ENCODE peak calls at places on chromosome 22, in five cellular contexts. One of them, this sample, is unnamed.

GRCh38 chr22:30609260-30610185 is 2.5 kb downstream of the TCN2 start:
- DNase-seq in effector memory CD4-positive, alpha-beta T cell: no peak
- DNase-seq in adipocyte: peak; percentile 84
- DNase-seq in K562: peak; percentile 81
- DNase-seq in body of pancreas: no peak
- DNase-seq in this sample: no peak

GRCh38 chr22:27348634-27349033 is 452.9 kb downstream of the MN1 start:
- DNase-seq in effector memory CD4-positive, alpha-beta T cell: no peak
- DNase-seq in adipocyte: peak; percentile 74
- DNase-seq in K562: no peak
- DNase-seq in body of pancreas: peak; percentile 34
- DNase-seq in this sample: no peak

GRCh38 chr22:33051960-33052839 is 6.0 kb downstream of the SYN3 start:
- DNase-seq in effector memory CD4-positive, alpha-beta T cell: no peak
- DNase-seq in adipocyte: no peak
- DNase-seq in K562: no peak
- DNase-seq in body of pancreas: no peak
- DNase-seq in this sample: no peak

GRCh38 chr22:47205081-47205491 is 442.6 kb downstream of the TBC1D22A start:
- DNase-seq in effector memory CD4-positive, alpha-beta T cell: no peak
- DNase-seq in adipocyte: no peak
- DNase-seq in K562: no peak
- DNase-seq in body of pancreas: peak; percentile 6
- DNase-seq in this sample: no peak

GRCh38 chr22:41523464-41524221 is 20.6 kb downstream of the POLR3H start:
- DNase-seq in effector memory CD4-positive, alpha-beta T cell: no peak
- DNase-seq in adipocyte: peak; percentile 44
- DNase-seq in K562: peak; percentile 64
- DNase-seq in body of pancreas: no peak
- DNase-seq in this sample: no peak

GRCh38 chr22:25472382-25472781 is 92.1 kb upstream of the GRK3 start:
- DNase-seq in effector memory CD4-positive, alpha-beta T cell: no peak
- DNase-seq in adipocyte: no peak
- DNase-seq in K562: no peak
- DNase-seq in body of pancreas: no peak
- DNase-seq in this sample: no peak

GRCh38 chr22:26234267-26234666 is 65.0 kb downstream of the SEZ6L start:
- DNase-seq in effector memory CD4-positive, alpha-beta T cell: no peak
- DNase-seq in adipocyte: no peak
- DNase-seq in K562: no peak
- DNase-seq in body of pancreas: no peak
- DNase-seq in this sample: no peak

GRCh38 chr22:41481925-41482318 is 13.0 kb downstream of the ACO2 start:
- DNase-seq in effector memory CD4-positive, alpha-beta T cell: no peak
- DNase-seq in adipocyte: no peak
- DNase-seq in K562: no peak
- DNase-seq in body of pancreas: no peak
- DNase-seq in this sample: no peak

GRCh38 chr22:45640291-45640940 is 31.2 kb upstream of the ATXN10 start:
- DNase-seq in effector memory CD4-positive, alpha-beta T cell: no peak
- DNase-seq in adipocyte: no peak
- DNase-seq in K562: no peak
- DNase-seq in body of pancreas: no peak
- DNase-seq in this sample: no peak

GRCh38 chr22:46738961-46739870 is 1.2 kb upstream of the CERK start:
- DNase-seq in effector memory CD4-positive, alpha-beta T cell: peak; percentile 66
- DNase-seq in adipocyte: peak; percentile 54
- DNase-seq in K562: no peak
- DNase-seq in body of pancreas: peak; percentile 59
- DNase-seq in this sample: peak; percentile 65

GRCh38 chr22:48140261-48140660 is 1377.8 kb downstream of the TBC1D22A start:
- DNase-seq in effector memory CD4-positive, alpha-beta T cell: no peak
- DNase-seq in adipocyte: no peak
- DNase-seq in K562: no peak
- DNase-seq in body of pancreas: no peak
- DNase-seq in this sample: no peak

GRCh38 chr22:24553597-24554315 is 1.2 kb downstream of the GUCD1 start:
- DNase-seq in effector memory CD4-positive, alpha-beta T cell: no peak
- DNase-seq in adipocyte: peak; percentile 55
- DNase-seq in K562: no peak
- DNase-seq in body of pancreas: no peak
- DNase-seq in this sample: peak; percentile 6

GRCh38 chr22:27110985-27111451 is 453.6 kb downstream of the MIAT start:
- DNase-seq in effector memory CD4-positive, alpha-beta T cell: no peak
- DNase-seq in adipocyte: no peak
- DNase-seq in K562: no peak
- DNase-seq in body of pancreas: no peak
- DNase-seq in this sample: no peak

GRCh38 chr22:28441720-28442263 is 237.8 kb downstream of the TTC28 start:
- DNase-seq in effector memory CD4-positive, alpha-beta T cell: no peak
- DNase-seq in adipocyte: peak; percentile 44
- DNase-seq in K562: no peak
- DNase-seq in body of pancreas: peak; percentile 21
- DNase-seq in this sample: no peak
- H3K4me3 ChIP-seq in effector memory CD4-positive, alpha-beta T cell: peak overlapping the region; percentile 37
- H3K4me3 ChIP-seq in adipocyte: peak overlapping the region; percentile 85
- H3K4me3 ChIP-seq in K562: peak overlapping the region; percentile 30
- H3K4me3 ChIP-seq in body of pancreas: peak overlapping the region; percentile 6
- H3K4me3 ChIP-seq in this sample: peak overlapping the region; percentile 70

GRCh38 chr22:42879371-42880021 is 22.4 kb upstream of the ARFGAP3 start:
- DNase-seq in effector memory CD4-positive, alpha-beta T cell: no peak
- DNase-seq in adipocyte: no peak
- DNase-seq in K562: no peak
- DNase-seq in body of pancreas: no peak
- DNase-seq in this sample: no peak
- H3K36me3 ChIP-seq in effector memory CD4-positive, alpha-beta T cell: peaks cover 73% of the 10 kb centered on the region
- H3K36me3 ChIP-seq in adipocyte: peaks cover 86% of the 10 kb centered on the region
- H3K36me3 ChIP-seq in K562: peaks cover 53% of the 10 kb centered on the region
- H3K36me3 ChIP-seq in body of pancreas: peaks cover 16% of the 10 kb centered on the region
- H3K36me3 ChIP-seq in this sample: peaks cover 9% of the 10 kb centered on the region

GRCh38 chr22:50016988-50017700 is 4.6 kb upstream of the IL17REL start:
- DNase-seq in effector memory CD4-positive, alpha-beta T cell: no peak
- DNase-seq in adipocyte: no peak
- DNase-seq in K562: no peak
- DNase-seq in body of pancreas: no peak
- DNase-seq in this sample: no peak

GRCh38 chr22:50014655-50015401 is 2.3 kb upstream of the IL17REL start:
- DNase-seq in effector memory CD4-positive, alpha-beta T cell: no peak
- DNase-seq in adipocyte: peak; percentile 42
- DNase-seq in K562: peak; percentile 65
- DNase-seq in body of pancreas: no peak
- DNase-seq in this sample: no peak

GRCh38 chr22:50017701-50018224 is 5.2 kb upstream of the IL17REL start:
- DNase-seq in effector memory CD4-positive, alpha-beta T cell: no peak
- DNase-seq in adipocyte: no peak
- DNase-seq in K562: no peak
- DNase-seq in body of pancreas: no peak
- DNase-seq in this sample: peak; percentile 39

GRCh38 chr22:50015451-50016307 is 3.1 kb upstream of the IL17REL start:
- DNase-seq in effector memory CD4-positive, alpha-beta T cell: no peak
- DNase-seq in adipocyte: no peak
- DNase-seq in K562: no peak
- DNase-seq in body of pancreas: no peak
- DNase-seq in this sample: no peak

DNA sequence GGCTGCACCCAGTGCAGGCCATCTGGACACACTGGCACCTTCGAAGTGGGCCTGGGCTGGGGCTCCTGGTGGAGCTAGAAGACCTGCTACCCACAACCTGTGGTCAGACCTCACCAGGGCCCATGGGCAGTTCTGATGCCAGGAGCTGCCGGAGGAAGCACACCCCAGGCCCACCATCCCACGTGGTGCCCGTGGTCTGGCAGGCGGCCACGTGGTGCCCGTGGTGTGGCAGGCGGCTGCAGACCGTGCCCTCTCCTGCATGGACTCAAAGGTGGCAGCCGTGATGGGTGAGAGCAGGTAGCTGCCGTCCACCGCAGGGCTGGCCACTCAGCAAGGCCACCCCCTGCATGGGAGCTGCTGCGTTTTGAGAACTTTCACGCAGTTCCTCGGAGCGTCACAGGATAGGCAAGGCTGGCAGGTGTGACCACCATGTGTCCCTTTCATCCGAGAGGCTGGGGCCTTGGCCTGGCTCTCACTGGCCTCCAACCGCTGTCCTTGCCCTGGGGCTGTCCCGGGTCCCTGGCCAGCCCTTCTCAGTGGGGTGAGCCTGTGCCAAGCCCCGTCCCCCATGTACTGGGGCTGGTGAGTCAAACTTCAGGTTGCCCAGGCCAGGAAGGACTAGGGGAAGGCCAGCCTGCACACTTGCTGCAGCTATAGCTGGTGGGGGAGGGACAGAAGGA is 3.9 kb upstream of the IL17REL start:
- DNase-seq in effector memory CD4-positive, alpha-beta T cell: no peak
- DNase-seq in adipocyte: no peak
- DNase-seq in K562: no peak
- DNase-seq in body of pancreas: no peak
- DNase-seq in this sample: no peak
- H3K27me3 ChIP-seq in effector memory CD4-positive, alpha-beta T cell: peaks cover 11% of the 10 kb centered on the region
- H3K27me3 ChIP-seq in adipocyte: peaks cover 56% of the 10 kb centered on the region
- H3K27me3 ChIP-seq in K562: peaks cover 28% of the 10 kb centered on the region
- H3K27me3 ChIP-seq in body of pancreas: no peaks in the 10 kb centered on the region
- H3K27me3 ChIP-seq in this sample: no peaks in the 10 kb centered on the region

GRCh38 chr22:19121631-19122142 is 525 bp downstream of the DGCR2 start:
- DNase-seq in effector memory CD4-positive, alpha-beta T cell: no peak
- DNase-seq in adipocyte: peak; percentile 72
- DNase-seq in K562: peak; percentile 98
- DNase-seq in body of pancreas: peak; percentile 75
- DNase-seq in this sample: peak; percentile 22
- H3K4me3 ChIP-seq in effector memory CD4-positive, alpha-beta T cell: peak overlapping the region; percentile 92
- H3K4me3 ChIP-seq in adipocyte: peak overlapping the region; percentile 93
- H3K4me3 ChIP-seq in K562: peak overlapping the region; percentile 77
- H3K4me3 ChIP-seq in body of pancreas: peak overlapping the region; percentile 83
- H3K4me3 ChIP-seq in this sample: peak overlapping the region; percentile 86

GRCh38 chr22:22952531-22953295 is 65.1 kb downstream of the IGLL5 start:
- DNase-seq in effector memory CD4-positive, alpha-beta T cell: no peak
- DNase-seq in adipocyte: no peak
- DNase-seq in K562: no peak
- DNase-seq in body of pancreas: no peak
- DNase-seq in this sample: no peak

GRCh38 chr22:22948651-22949611 is 61.3 kb downstream of the IGLL5 start:
- DNase-seq in effector memory CD4-positive, alpha-beta T cell: no peak
- DNase-seq in adipocyte: peak; percentile 28
- DNase-seq in K562: no peak
- DNase-seq in body of pancreas: peak; percentile 6
- DNase-seq in this sample: no peak

GRCh38 chr22:22953796-22954195 is 66.2 kb downstream of the IGLL5 start:
- DNase-seq in effector memory CD4-positive, alpha-beta T cell: no peak
- DNase-seq in adipocyte: no peak
- DNase-seq in K562: no peak
- DNase-seq in body of pancreas: no peak
- DNase-seq in this sample: no peak

GRCh38 chr22:22949953-22950352 is 62.3 kb downstream of the IGLL5 start:
- DNase-seq in effector memory CD4-positive, alpha-beta T cell: no peak
- DNase-seq in adipocyte: no peak
- DNase-seq in K562: no peak
- DNase-seq in body of pancreas: no peak
- DNase-seq in this sample: no peak

GRCh38 chr22:22951035-22951434 is 63.4 kb downstream of the IGLL5 start:
- DNase-seq in effector memory CD4-positive, alpha-beta T cell: no peak
- DNase-seq in adipocyte: no peak
- DNase-seq in K562: no peak
- DNase-seq in body of pancreas: no peak
- DNase-seq in this sample: no peak
- H3K36me3 ChIP-seq in effector memory CD4-positive, alpha-beta T cell: no peaks in the 10 kb centered on the region
- H3K36me3 ChIP-seq in adipocyte: no peaks in the 10 kb centered on the region
- H3K36me3 ChIP-seq in K562: no peaks in the 10 kb centered on the region
- H3K36me3 ChIP-seq in body of pancreas: no peaks in the 10 kb centered on the region
- H3K36me3 ChIP-seq in this sample: no peaks in the 10 kb centered on the region

GRCh38 chr22:36835903-36836302 is 19.1 kb upstream of the PVALB start:
- DNase-seq in effector memory CD4-positive, alpha-beta T cell: no peak
- DNase-seq in adipocyte: no peak
- DNase-seq in K562: no peak
- DNase-seq in body of pancreas: no peak
- DNase-seq in this sample: no peak

GRCh38 chr22:36829370-36830002 is 12.7 kb upstream of the PVALB start:
- DNase-seq in effector memory CD4-positive, alpha-beta T cell: no peak
- DNase-seq in adipocyte: no peak
- DNase-seq in K562: no peak
- DNase-seq in body of pancreas: no peak
- DNase-seq in this sample: no peak

GRCh38 chr22:36830601-36831000 is 13.8 kb upstream of the PVALB start:
- DNase-seq in effector memory CD4-positive, alpha-beta T cell: no peak
- DNase-seq in adipocyte: no peak
- DNase-seq in K562: no peak
- DNase-seq in body of pancreas: no peak
- DNase-seq in this sample: peak; percentile 30

GRCh38 chr22:36828815-36829214 is 12.0 kb upstream of the PVALB start:
- DNase-seq in effector memory CD4-positive, alpha-beta T cell: no peak
- DNase-seq in adipocyte: no peak
- DNase-seq in K562: peak; percentile 35
- DNase-seq in body of pancreas: no peak
- DNase-seq in this sample: no peak

DNA sequence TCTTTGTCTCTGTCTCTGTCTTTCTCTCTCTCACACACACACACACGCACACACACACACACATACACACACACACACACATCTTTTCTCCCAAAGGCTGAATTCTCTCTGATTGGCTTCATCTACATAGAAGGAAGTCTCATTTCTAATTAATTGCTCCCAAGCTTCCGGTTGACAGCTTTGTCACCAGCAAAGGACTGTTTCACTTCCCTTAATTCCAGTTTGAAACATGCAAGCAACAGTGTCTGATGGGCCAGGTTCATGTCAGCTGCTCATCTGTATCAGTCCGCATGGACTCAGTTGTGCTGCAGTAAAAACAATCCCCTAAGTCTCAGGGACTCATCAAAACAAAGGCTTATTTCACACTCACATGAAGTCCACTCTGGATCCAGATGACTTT is 16.2 kb upstream of the PVALB start:
- DNase-seq in effector memory CD4-positive, alpha-beta T cell: no peak
- DNase-seq in adipocyte: no peak
- DNase-seq in K562: no peak
- DNase-seq in body of pancreas: no peak
- DNase-seq in this sample: no peak
- H3K27me3 ChIP-seq in effector memory CD4-positive, alpha-beta T cell: no peaks in the 10 kb centered on the region
- H3K27me3 ChIP-seq in adipocyte: peaks cover 47% of the 10 kb centered on the region
- H3K27me3 ChIP-seq in K562: peaks cover 4% of the 10 kb centered on the region
- H3K27me3 ChIP-seq in body of pancreas: no peaks in the 10 kb centered on the region
- H3K27me3 ChIP-seq in this sample: no peaks in the 10 kb centered on the region

DNA sequence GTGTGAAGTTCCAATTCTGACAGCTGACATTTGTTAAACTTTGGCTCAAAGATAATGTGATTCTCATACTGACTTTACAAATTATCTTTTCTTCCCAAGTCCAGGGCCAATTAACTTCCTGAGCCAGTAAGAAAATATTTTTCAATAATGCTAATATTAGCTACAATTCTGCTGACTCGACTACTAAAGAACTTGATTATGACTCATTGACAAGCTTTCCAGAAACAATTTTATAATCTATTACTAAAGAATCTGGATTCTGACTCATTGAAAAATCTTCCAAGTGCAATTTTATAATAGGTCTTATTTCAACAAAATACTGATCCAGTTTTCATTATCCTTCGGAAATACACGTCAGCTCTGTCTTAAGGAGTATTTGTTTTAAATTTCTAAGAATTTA is 12.9 kb upstream of the XKR3 start:
- DNase-seq in effector memory CD4-positive, alpha-beta T cell: no peak
- DNase-seq in adipocyte: no peak
- DNase-seq in K562: no peak
- DNase-seq in body of pancreas: no peak
- DNase-seq in this sample: no peak
- H3K4me3 ChIP-seq in effector memory CD4-positive, alpha-beta T cell: no peak overlapping the region
- H3K4me3 ChIP-seq in adipocyte: peak overlapping the region; percentile 50
- H3K4me3 ChIP-seq in K562: no peak overlapping the region
- H3K4me3 ChIP-seq in body of pancreas: no peak overlapping the region
- H3K4me3 ChIP-seq in this sample: no peak overlapping the region

This sample was measured in CD8-positive, alpha-beta memory T cell.